ENCODE peak calls at places on chromosomes 16 and 17, in nine cellular contexts. O, X, V, I, W, L, H, S and A are unnamed samples.
A peak's percentile ranks its signal among the peaks of the same experiment; 100 is the strongest.

GRCh38 chr17:83116783-83117555 is 37.6 kb downstream of the METRNL start:
- DNase-seq in O (no peak), X (no peak), V (no peak), I (no peak), W (no peak), L (no peak), H (no peak), S (no peak), A (no peak)

GRCh38 chr16:62149646-62150045 is 113.4 kb upstream of the CDH8 start:
- DNase-seq in O (no peak), X (no peak), V (no peak), I (no peak), W (no peak), L (no peak), H (no peak), S (no peak), A (no peak)

GRCh38 chr16:84950906-84951305 is 60.4 kb downstream of the ZDHHC7 start:
- DNase-seq in O (no peak), X (no peak), V (peak; percentile 58), I (no peak), W (peak; percentile 11), L (no peak), H (peak; percentile 21), S (no peak), A (peak; percentile 15)

GRCh38 chr17:77373298-77374169 is 232.8 kb downstream of the SEC14L1 start:
- DNase-seq in O (no peak), X (no peak), V (peak; percentile 73), I (peak; percentile 52), W (peak; percentile 33), L (no peak), H (peak; percentile 53), S (no peak), A (peak; percentile 54)

GRCh38 chr16:913817-914440 is 56.9 kb downstream of the LMF1 start:
- DNase-seq in O (no peak), X (no peak), V (no peak), I (no peak), W (no peak), L (no peak), H (no peak), S (no peak), A (no peak)

GRCh38 chr16:51156836-51157235 is 5.8 kb upstream of the SALL1 start:
- DNase-seq in O (no peak), X (no peak), V (no peak), I (no peak), W (no peak), L (no peak), H (no peak), S (no peak), A (no peak)

GRCh38 chr16:85258616-85259015 is 146.3 kb upstream of the CIBAR2 start:
- DNase-seq in O (no peak), X (no peak), V (no peak), I (no peak), W (no peak), L (no peak), H (peak; percentile 36), S (no peak), A (no peak)

GRCh38 chr16:79668502-79668901 is 68.0 kb upstream of the MAF start:
- DNase-seq in O (no peak), X (no peak), V (no peak), I (no peak), W (no peak), L (no peak), H (no peak), S (no peak), A (no peak)